ENCODE peak calls at places on chromosome 7, in six cellular contexts. H is IMR-90, W is fibroblast of mammary gland, P is ovary, L is mucosa of descending colon, J is lung. F is an unnamed sample.

GRCh38 chr7:98671733-98672331 is 54.7 kb downstream of the NPTX2 start:
- DNase-seq in H (no peak), W (no peak), P (no peak), L (no peak), J (no peak), F (no peak)

GRCh38 chr7:101743241-101743994 is 74.0 kb upstream of the CUX1 start:
- DNase-seq in H (peak), W (peak), P (peak), L (peak), J (peak), F (peak)

GRCh38 chr7:117946201-117946633 is 73.0 kb upstream of the CTTNBP2 start:
- DNase-seq in H (peak), W (no peak), P (no peak), L (no peak), J (no peak), F (no peak)

GRCh38 chr7:74223711-74224510 is 14.1 kb downstream of the LAT2 start:
- DNase-seq in H (no peak), W (no peak), P (peak), L (peak), J (no peak), F (no peak)

GRCh38 chr7:19290936-19291335 is 145.7 kb upstream of the FERD3L start:
- DNase-seq in H (peak), W (no peak), P (no peak), L (no peak), J (no peak), F (no peak)

GRCh38 chr7:17009007-17009719 is 127.4 kb upstream of the AGR3 start:
- DNase-seq in H (peak), W (peak), P (no peak), L (no peak), J (no peak), F (peak)

GRCh38 chr7:1936006-1936310 is 265.9 kb downstream of the ELFN1 start:
- DNase-seq in H (no peak), W (no peak), P (no peak), L (no peak), J (no peak), F (no peak)

GRCh38 chr7:16889851-16890443 is 8.2 kb upstream of the AGR3 start:
- DNase-seq in H (no peak), W (no peak), P (no peak), L (no peak), J (no peak), F (no peak)

GRCh38 chr7:87038993-87039716 is 20.3 kb downstream of the ELAPOR2 start:
- DNase-seq in H (no peak), W (no peak), P (no peak), L (no peak), J (no peak), F (peak)

GRCh38 chr7:67631496-67631895 is 634.9 kb downstream of the TYW1 start:
- DNase-seq in H (no peak), W (no peak), P (peak), L (no peak), J (no peak), F (no peak)

GRCh38 chr7:117051808-117052207 is 98.5 kb downstream of the ST7 start:
- DNase-seq in H (no peak), W (peak), P (no peak), L (no peak), J (no peak), F (no peak)

GRCh38 chr7:102260856-102261255 is 25.8 kb upstream of the SH2B2 start:
- DNase-seq in H (peak), W (peak), P (peak), L (no peak), J (no peak), F (no peak)

GRCh38 chr7:6502886-6503285 is 48.4 kb downstream of the GRID2IP start:
- DNase-seq in H (no peak), W (no peak), P (no peak), L (no peak), J (no peak), F (no peak)

GRCh38 chr7:6250364-6250833 is 22.0 kb downstream of the CYTH3 start:
- DNase-seq in H (no peak), W (peak), P (no peak), L (no peak), J (no peak), F (no peak)

GRCh38 chr7:120218702-120219101 is 54.3 kb upstream of the KCND2 start:
- DNase-seq in H (peak), W (peak), P (no peak), L (no peak), J (no peak), F (no peak)

GRCh38 chr7:117087639-117088396 is 134.5 kb downstream of the ST7 start:
- DNase-seq in H (no peak), W (no peak), P (no peak), L (no peak), J (no peak), F (peak)

GRCh38 chr7:43572516-43573049 is 10.3 kb upstream of the STK17A start:
- DNase-seq in H (peak), W (peak), P (no peak), L (no peak), J (peak), F (no peak)

GRCh38 chr7:43501881-43502280 is 81.0 kb upstream of the STK17A start:
- DNase-seq in H (peak), W (peak), P (no peak), L (no peak), J (no peak), F (no peak)

GRCh38 chr7:1787681-1788235 is 117.7 kb downstream of the ELFN1 start:
- DNase-seq in H (no peak), W (no peak), P (no peak), L (no peak), J (no peak), F (no peak)

GRCh38 chr7:150566572-150566971 is 618 bp upstream of the GIMAP4 start:
- DNase-seq in H (no peak), W (no peak), P (no peak), L (no peak), J (no peak), F (no peak)

GRCh38 chr7:67525588-67525987 is 529.0 kb downstream of the TYW1 start:
- DNase-seq in H (no peak), W (no peak), P (no peak), L (no peak), J (no peak), F (no peak)

GRCh38 chr7:26550492-26550891 is 258.8 kb downstream of the SNX10 start:
- DNase-seq in H (no peak), W (no peak), P (no peak), L (no peak), J (no peak), F (no peak)

GRCh38 chr7:40733111-40733510 is 598.3 kb downstream of the SUGCT start:
- DNase-seq in H (no peak), W (no peak), P (no peak), L (no peak), J (no peak), F (no peak)

GRCh38 chr7:35035511-35035921 is 1.8 kb downstream of the DPY19L1 start:
- DNase-seq in H (peak), W (peak), P (no peak), L (peak), J (no peak), F (no peak)

GRCh38 chr7:35336444-35336843 is 82.5 kb upstream of the TBX20 start:
- DNase-seq in H (no peak), W (no peak), P (no peak), L (no peak), J (no peak), F (no peak)

GRCh38 chr7:27723086-27723485 is 16.9 kb upstream of the TAX1BP1 start:
- DNase-seq in H (no peak), W (no peak), P (no peak), L (no peak), J (no peak), F (no peak)

GRCh38 chr7:131595699-131596098 is 39.3 kb upstream of the PODXL start:
- DNase-seq in H (no peak), W (no peak), P (no peak), L (no peak), J (no peak), F (no peak)

GRCh38 chr7:30920584-30921539 is 9.2 kb downstream of the AQP1 start:
- DNase-seq in H (peak), W (peak), P (peak), L (peak), J (no peak), F (no peak)

GRCh38 chr7:155792999-155793560 is 19.2 kb downstream of the SHH start:
- DNase-seq in H (no peak), W (no peak), P (no peak), L (no peak), J (no peak), F (no peak)

GRCh38 chr7:147296986-147297385 is 1180.4 kb downstream of the CNTNAP2 start:
- DNase-seq in H (no peak), W (peak), P (no peak), L (no peak), J (no peak), F (no peak)

GRCh38 chr7:155365146-155365874 is 67.6 kb downstream of the INSIG1 start:
- DNase-seq in H (no peak), W (no peak), P (no peak), L (no peak), J (no peak), F (no peak)

GRCh38 chr7:128879939-128880746 is 17.5 kb downstream of the ATP6V1F start:
- DNase-seq in H (peak), W (peak), P (peak), L (peak), J (peak), F (no peak)

GRCh38 chr7:83166781-83167180 is 4.1 kb upstream of the PCLO start:
- DNase-seq in H (no peak), W (no peak), P (no peak), L (no peak), J (no peak), F (no peak)

GRCh38 chr7:37344886-37345579 is 103.6 kb downstream of the ELMO1 start:
- DNase-seq in H (no peak), W (no peak), P (no peak), L (no peak), J (no peak), F (no peak)

GRCh38 chr7:37342170-37342569 is 106.5 kb downstream of the ELMO1 start:
- DNase-seq in H (no peak), W (no peak), P (no peak), L (no peak), J (no peak), F (peak)

GRCh38 chr7:37342665-37343471 is 105.8 kb downstream of the ELMO1 start:
- DNase-seq in H (no peak), W (no peak), P (no peak), L (no peak), J (no peak), F (peak)

GRCh38 chr7:37337522-37337921 is 111.1 kb downstream of the ELMO1 start:
- DNase-seq in H (no peak), W (no peak), P (no peak), L (no peak), J (no peak), F (peak)

DNA sequence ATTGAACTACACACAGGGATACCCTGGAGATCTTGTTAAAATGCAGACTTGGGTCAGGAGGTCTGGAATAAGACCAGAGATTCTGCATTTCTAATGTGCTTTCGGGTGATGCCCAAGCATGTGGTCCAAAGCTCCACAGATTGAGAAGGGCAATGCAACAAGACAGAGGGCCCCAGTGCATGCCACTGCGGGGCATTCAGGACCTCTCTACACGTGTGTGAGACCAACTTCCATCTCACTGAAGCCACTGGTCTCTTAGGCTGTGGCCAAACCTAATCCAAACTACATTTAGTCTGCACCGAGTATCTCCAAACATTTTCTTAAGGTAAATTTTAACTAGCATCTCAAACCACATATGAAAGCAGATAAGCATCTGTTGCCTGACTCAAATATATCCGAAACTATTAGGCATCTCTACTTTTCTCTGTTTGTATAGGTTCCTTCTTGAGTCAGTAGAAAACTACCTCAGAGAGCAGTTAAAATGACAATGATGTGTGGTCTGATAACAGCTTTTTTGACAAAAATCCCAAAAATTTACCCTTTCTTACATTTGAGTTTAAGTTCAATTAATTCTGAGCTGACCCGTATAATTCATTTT is 107.5 kb downstream of the ELMO1 start:
- DNase-seq in H (no peak), W (no peak), P (no peak), L (no peak), J (no peak), F (peak)
- H3K4me3 ChIP-seq in H (no peak), W (no peak), P (no peak), L (no peak), J (no peak), F (peak)

DNA sequence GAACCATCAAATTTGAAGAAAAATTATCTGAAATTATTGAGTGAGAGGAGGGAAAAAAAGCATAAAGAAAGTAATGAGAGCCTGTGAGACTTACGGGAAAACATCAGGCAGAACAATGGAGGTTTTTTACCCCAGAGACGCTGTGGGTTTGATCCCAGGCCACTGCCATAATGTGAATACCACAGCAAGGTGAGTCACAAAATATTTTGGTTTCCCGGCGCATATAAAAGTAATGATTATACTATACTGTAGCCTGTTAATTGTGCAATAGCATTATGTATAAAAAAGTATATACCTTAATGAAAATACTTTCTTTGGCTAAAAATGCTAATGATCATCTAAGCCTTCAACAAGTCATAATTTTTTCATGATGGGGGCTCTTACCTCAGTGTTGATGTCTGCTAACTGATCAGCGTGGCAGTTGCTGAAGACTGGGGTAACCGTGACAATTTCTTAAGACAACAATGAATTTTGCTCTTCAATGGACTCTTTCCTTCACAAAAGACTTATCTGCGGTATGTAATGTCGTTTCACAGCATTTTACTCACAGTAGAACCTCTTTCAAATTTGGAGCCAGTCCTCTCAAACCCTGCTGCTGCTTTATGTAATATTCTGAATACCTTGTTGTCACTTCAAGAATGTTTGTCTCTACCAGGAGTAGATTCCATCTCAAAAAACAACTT is 97.0 kb upstream of the FAM20C start:
- DNase-seq in H (peak), W (peak), P (no peak), L (no peak), J (no peak), F (no peak)
- H3K4me3 ChIP-seq in H (no peak), W (no peak), P (no peak), L (no peak), J (no peak), F (no peak)

GRCh38 chr7:65731562-65732035 is 141.3 kb upstream of the VKORC1L1 start:
- DNase-seq in H (no peak), W (no peak), P (no peak), L (peak), J (peak), F (no peak)
- H3K4me3 ChIP-seq in H (no peak), W (no peak), P (peak), L (no peak), J (peak), F (no peak)

DNA sequence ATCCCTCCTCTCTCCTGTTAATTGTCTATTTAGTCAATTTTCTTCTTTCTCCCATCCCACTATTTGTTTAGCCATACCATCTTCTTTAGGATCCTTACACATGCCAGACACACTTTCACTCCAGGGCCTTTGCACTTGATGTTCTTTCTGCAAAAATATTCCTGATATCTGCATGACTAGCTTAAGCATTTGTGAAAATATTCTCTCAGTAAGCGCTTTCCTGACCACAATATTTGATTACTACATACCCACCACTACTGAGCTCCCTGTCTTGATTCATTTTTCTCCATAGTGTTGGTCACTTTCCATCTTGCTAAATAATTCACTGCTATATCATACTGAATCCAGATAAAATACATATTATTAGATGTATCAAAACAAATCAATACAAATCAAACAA is 75.1 kb downstream of the SEMA3D start:
- DNase-seq in H (peak), W (no peak), P (no peak), L (no peak), J (no peak), F (no peak)
- H3K4me3 ChIP-seq in H (no peak), W (no peak), P (no peak), L (no peak), J (no peak), F (no peak)

GRCh38 chr7:129914536-129915272 is 38.1 kb downstream of the UBE2H start:
- DNase-seq in H (no peak), W (peak), P (no peak), L (no peak), J (no peak), F (no peak)
- H3K4me3 ChIP-seq in H (no peak), W (no peak), P (no peak), L (no peak), J (no peak), F (no peak)

DNA sequence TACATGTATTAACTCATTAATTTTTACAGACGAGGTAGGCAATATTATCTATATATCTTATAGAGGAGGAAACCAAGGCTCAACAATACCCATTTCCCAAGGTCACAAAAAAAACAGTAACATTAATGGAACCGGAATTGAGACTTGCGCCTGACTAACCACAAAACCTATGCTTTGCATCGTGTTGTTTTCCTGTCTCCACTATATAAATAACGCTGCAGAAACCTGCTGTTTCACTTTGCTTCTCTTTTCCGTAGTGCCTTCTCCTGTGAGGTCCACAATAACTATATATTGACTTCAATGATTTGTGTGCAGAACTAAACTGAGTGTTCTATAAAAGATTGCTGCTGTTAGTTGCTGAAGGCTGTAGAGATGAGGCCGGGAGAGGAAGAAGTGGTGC is 97.7 kb upstream of the RPA3 start:
- DNase-seq in H (no peak), W (no peak), P (no peak), L (no peak), J (no peak), F (no peak)
- H3K4me3 ChIP-seq in H (no peak), W (no peak), P (no peak), L (no peak), J (no peak), F (no peak)

GRCh38 chr7:142799483-142799882 is 28.7 kb downstream of the PRSS2 start:
- DNase-seq in H (no peak), W (no peak), P (no peak), L (no peak), J (no peak), F (no peak)
- H3K4me3 ChIP-seq in H (no peak), W (no peak), P (no peak), L (no peak), J (no peak), F (no peak)

DNA sequence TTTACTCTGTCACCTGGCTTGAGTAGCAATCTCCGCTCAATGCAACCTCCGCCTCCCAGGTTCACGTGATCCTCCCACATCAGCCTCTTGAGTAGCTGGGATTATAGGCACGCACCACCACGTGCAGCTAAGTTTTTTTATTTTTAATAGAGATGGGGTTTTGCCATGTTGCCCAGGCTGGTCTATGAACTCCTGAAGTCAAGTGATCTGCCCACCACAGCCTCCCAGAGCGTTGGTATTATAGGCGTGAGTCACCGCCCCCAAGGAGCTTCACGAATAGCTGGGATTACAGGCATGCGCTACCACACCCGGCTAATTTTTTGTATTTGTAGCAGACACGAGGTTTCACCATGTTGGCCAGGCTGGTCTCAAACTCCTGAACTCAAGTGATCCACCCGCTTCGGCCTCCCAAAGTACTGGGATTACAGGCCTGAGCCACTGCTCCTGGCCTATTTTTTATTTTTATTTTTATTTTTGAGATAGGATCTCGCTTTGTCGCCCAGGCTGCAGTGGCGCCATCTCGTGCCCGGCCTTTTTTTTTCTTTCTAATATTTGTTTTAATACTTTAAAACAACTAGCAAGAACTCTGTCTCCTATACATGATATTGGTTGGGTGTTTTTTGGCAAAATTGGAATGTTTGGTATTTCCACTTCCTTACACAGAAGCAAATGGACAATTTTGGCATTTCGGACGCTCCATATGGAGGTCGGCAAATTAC is 1.1 kb downstream of the EFCAB10 start:
- DNase-seq in H (no peak), W (no peak), P (no peak), L (no peak), J (no peak), F (no peak)
- H3K4me3 ChIP-seq in H (no peak), W (no peak), P (no peak), L (no peak), J (no peak), F (no peak)

GRCh38 chr7:49417034-49417433 is 356.4 kb upstream of the VWC2 start:
- DNase-seq in H (no peak), W (no peak), P (no peak), L (no peak), J (no peak), F (no peak)
- H3K4me3 ChIP-seq in H (no peak), W (no peak), P (no peak), L (no peak), J (no peak), F (no peak)

GRCh38 chr7:106867641-106868351 is 2.7 kb downstream of the PIK3CG start:
- DNase-seq in H (no peak), W (no peak), P (no peak), L (no peak), J (no peak), F (no peak)

GRCh38 chr7:106864298-106865081 is 592 bp upstream of the PIK3CG start:
- DNase-seq in H (no peak), W (no peak), P (no peak), L (no peak), J (no peak), F (peak)

GRCh38 chr7:106863216-106863997 is 1.7 kb upstream of the PIK3CG start:
- DNase-seq in H (no peak), W (no peak), P (no peak), L (no peak), J (no peak), F (peak)

GRCh38 chr7:106866298-106867281 is 1.5 kb downstream of the PIK3CG start:
- DNase-seq in H (no peak), W (no peak), P (no peak), L (no peak), J (no peak), F (peak)

GRCh38 chr7:106865130-106866115 is at the start of gene PIK3CG:
- DNase-seq in H (no peak), W (no peak), P (no peak), L (no peak), J (no peak), F (peak)
- H3K4me3 ChIP-seq in H (no peak), W (no peak), P (no peak), L (no peak), J (no peak), F (peak)